ENCODE peak calls at places on chromosomes 6 and 20, in ten cellular contexts. One of them, this sample, is unnamed.

GRCh38 chr6:13725570-13725969 is 13.9 kb upstream of the RANBP9 start:
- DNase-seq in uterus: no peak
- DNase-seq in transverse colon: no peak
- DNase-seq in prostate gland: peak; percentile 81
- DNase-seq in body of pancreas: no peak
- DNase-seq in IMR-90: peak; percentile 12
- DNase-seq in stomach: peak; percentile 61
- DNase-seq in ovary: no peak
- DNase-seq in heart left ventricle: no peak
- DNase-seq in A549: no peak
- DNase-seq in this sample: no peak

GRCh38 chr6:93164781-93165180 is 254.6 kb downstream of the EPHA7 start:
- DNase-seq in prostate gland: no peak
- DNase-seq in transverse colon: no peak
- DNase-seq in stomach: no peak
- DNase-seq in A549: no peak
- DNase-seq in body of pancreas: no peak
- DNase-seq in ovary: no peak
- DNase-seq in IMR-90: no peak
- DNase-seq in heart left ventricle: no peak
- DNase-seq in uterus: no peak
- DNase-seq in this sample: no peak

GRCh38 chr20:32966382-32966781 is 37.9 kb downstream of the SUN5 start:
- DNase-seq in transverse colon: no peak
- DNase-seq in IMR-90: no peak
- DNase-seq in uterus: no peak
- DNase-seq in body of pancreas: no peak
- DNase-seq in ovary: no peak
- DNase-seq in A549: no peak
- DNase-seq in stomach: peak; percentile 18
- DNase-seq in heart left ventricle: no peak
- DNase-seq in prostate gland: no peak
- DNase-seq in this sample: peak; percentile 44

GRCh38 chr6:98842489-98843180 is 8.3 kb downstream of the POU3F2 start:
- DNase-seq in stomach: no peak
- DNase-seq in prostate gland: no peak
- DNase-seq in ovary: no peak
- DNase-seq in transverse colon: no peak
- DNase-seq in body of pancreas: no peak
- DNase-seq in heart left ventricle: no peak
- DNase-seq in uterus: no peak
- DNase-seq in A549: no peak
- DNase-seq in IMR-90: no peak
- DNase-seq in this sample: no peak

GRCh38 chr6:159217595-159218275 is 48.5 kb downstream of the FNDC1 start:
- DNase-seq in A549: peak; percentile 62
- DNase-seq in transverse colon: no peak
- DNase-seq in stomach: peak; percentile 38
- DNase-seq in prostate gland: no peak
- DNase-seq in body of pancreas: peak; percentile 49
- DNase-seq in ovary: no peak
- DNase-seq in uterus: no peak
- DNase-seq in IMR-90: peak; percentile 21
- DNase-seq in heart left ventricle: no peak
- DNase-seq in this sample: no peak

GRCh38 chr20:57807418-57808265 is 97.8 kb upstream of the PMEPA1 start:
- DNase-seq in stomach: no peak
- DNase-seq in A549: no peak
- DNase-seq in uterus: no peak
- DNase-seq in ovary: no peak
- DNase-seq in prostate gland: no peak
- DNase-seq in body of pancreas: no peak
- DNase-seq in heart left ventricle: no peak
- DNase-seq in transverse colon: no peak
- DNase-seq in IMR-90: no peak
- DNase-seq in this sample: no peak

GRCh38 chr6:155519339-155519738 is 63.7 kb upstream of the NOX3 start:
- DNase-seq in body of pancreas: no peak
- DNase-seq in transverse colon: no peak
- DNase-seq in stomach: no peak
- DNase-seq in prostate gland: no peak
- DNase-seq in ovary: no peak
- DNase-seq in heart left ventricle: no peak
- DNase-seq in A549: no peak
- DNase-seq in uterus: no peak
- DNase-seq in IMR-90: no peak
- DNase-seq in this sample: no peak

GRCh38 chr6:33147807-33148666 is 44.2 kb downstream of the COL11A2 start:
- DNase-seq in ovary: no peak
- DNase-seq in IMR-90: peak; percentile 58
- DNase-seq in stomach: no peak
- DNase-seq in heart left ventricle: no peak
- DNase-seq in uterus: no peak
- DNase-seq in A549: no peak
- DNase-seq in body of pancreas: peak; percentile 57
- DNase-seq in prostate gland: peak; percentile 27
- DNase-seq in transverse colon: no peak
- DNase-seq in this sample: no peak

GRCh38 chr6:7156666-7157278 is 49.0 kb downstream of the RREB1 start:
- DNase-seq in IMR-90: peak; percentile 75
- DNase-seq in transverse colon: no peak
- DNase-seq in prostate gland: no peak
- DNase-seq in A549: no peak
- DNase-seq in stomach: no peak
- DNase-seq in heart left ventricle: no peak
- DNase-seq in ovary: no peak
- DNase-seq in uterus: no peak
- DNase-seq in body of pancreas: no peak
- DNase-seq in this sample: no peak
- TF ChIP-seq POLR2A in IMR-90: no peak
- TF ChIP-seq POLR2A in transverse colon: no peak
- TF ChIP-seq POLR2A in prostate gland: no peak
- TF ChIP-seq POLR2A in A549: no peak
- TF ChIP-seq POLR2A in stomach: no peak
- TF ChIP-seq POLR2A in heart left ventricle: no peak
- TF ChIP-seq POLR2A in ovary: no peak
- TF ChIP-seq POLR2A in uterus: no peak
- TF ChIP-seq POLR2A in body of pancreas: no peak
- TF ChIP-seq POLR2A in this sample: no peak

GRCh38 chr6:104700371-104701185 is 159.1 kb downstream of the HACE1 start:
- DNase-seq in ovary: no peak
- DNase-seq in stomach: no peak
- DNase-seq in body of pancreas: no peak
- DNase-seq in IMR-90: no peak
- DNase-seq in prostate gland: no peak
- DNase-seq in uterus: no peak
- DNase-seq in A549: no peak
- DNase-seq in heart left ventricle: no peak
- DNase-seq in transverse colon: no peak
- DNase-seq in this sample: no peak

GRCh38 chr6:104704191-104704590 is 155.5 kb downstream of the HACE1 start:
- DNase-seq in heart left ventricle: no peak
- DNase-seq in A549: no peak
- DNase-seq in uterus: no peak
- DNase-seq in body of pancreas: no peak
- DNase-seq in IMR-90: no peak
- DNase-seq in ovary: no peak
- DNase-seq in transverse colon: no peak
- DNase-seq in stomach: no peak
- DNase-seq in prostate gland: no peak
- DNase-seq in this sample: no peak

GRCh38 chr6:104705916-104706442 is 153.7 kb downstream of the HACE1 start:
- DNase-seq in heart left ventricle: no peak
- DNase-seq in A549: no peak
- DNase-seq in body of pancreas: no peak
- DNase-seq in uterus: no peak
- DNase-seq in ovary: no peak
- DNase-seq in stomach: no peak
- DNase-seq in IMR-90: no peak
- DNase-seq in transverse colon: no peak
- DNase-seq in prostate gland: no peak
- DNase-seq in this sample: no peak

GRCh38 chr6:104702126-104702841 is 157.4 kb downstream of the HACE1 start:
- DNase-seq in A549: no peak
- DNase-seq in prostate gland: no peak
- DNase-seq in transverse colon: no peak
- DNase-seq in stomach: no peak
- DNase-seq in uterus: no peak
- DNase-seq in body of pancreas: no peak
- DNase-seq in ovary: no peak
- DNase-seq in heart left ventricle: no peak
- DNase-seq in IMR-90: no peak
- DNase-seq in this sample: no peak

DNA sequence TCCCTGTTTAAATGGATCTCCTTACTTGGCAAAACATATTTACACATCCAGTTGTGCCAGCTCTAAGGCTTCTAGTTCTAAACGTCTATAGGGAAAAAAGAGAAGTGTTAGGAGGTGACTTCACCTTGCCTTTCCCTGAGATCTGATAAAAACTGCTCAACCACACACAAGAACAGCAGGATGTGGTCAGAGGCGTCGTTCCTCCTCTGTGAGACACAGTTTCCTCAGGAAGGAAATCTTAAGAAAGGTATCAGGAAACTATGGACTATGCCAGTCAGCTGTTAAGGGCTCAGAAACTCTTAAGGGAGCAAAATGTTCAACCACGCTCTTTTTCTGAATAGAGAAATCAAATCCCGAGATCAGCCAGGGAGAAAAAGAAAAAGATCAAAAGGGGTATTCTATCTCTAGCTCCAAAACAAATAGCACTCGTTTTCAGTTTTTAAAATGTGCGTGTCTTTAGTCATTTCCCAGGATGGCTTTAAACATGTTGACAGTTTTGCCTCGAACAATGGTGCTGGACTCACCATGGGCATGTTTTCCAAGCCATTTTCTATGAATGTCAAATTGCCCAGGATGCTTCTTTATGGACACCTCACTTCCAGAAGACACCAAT is 154.5 kb downstream of the HACE1 start:
- DNase-seq in body of pancreas: peak; percentile 8
- DNase-seq in A549: no peak
- DNase-seq in uterus: no peak
- DNase-seq in transverse colon: peak; percentile 14
- DNase-seq in IMR-90: peak; percentile 64
- DNase-seq in heart left ventricle: peak; percentile 20
- DNase-seq in prostate gland: no peak
- DNase-seq in stomach: no peak
- DNase-seq in ovary: no peak
- DNase-seq in this sample: no peak
- H3K27ac ChIP-seq in body of pancreas: no peak overlapping the region
- H3K27ac ChIP-seq in A549: no peak overlapping the region
- H3K27ac ChIP-seq in uterus: peak overlapping the region; percentile 61
- H3K27ac ChIP-seq in transverse colon: no peak overlapping the region
- H3K27ac ChIP-seq in IMR-90: no peak overlapping the region
- H3K27ac ChIP-seq in heart left ventricle: peak overlapping the region; percentile 59
- H3K27ac ChIP-seq in prostate gland: no peak overlapping the region
- H3K27ac ChIP-seq in stomach: peak overlapping the region; percentile 56
- H3K27ac ChIP-seq in ovary: no peak overlapping the region
- H3K27ac ChIP-seq in this sample: no peak overlapping the region

GRCh38 chr20:37692447-37693166 is 1.2 kb upstream of the CTNNBL1 start:
- DNase-seq in uterus: no peak
- DNase-seq in prostate gland: no peak
- DNase-seq in transverse colon: no peak
- DNase-seq in A549: no peak
- DNase-seq in ovary: no peak
- DNase-seq in IMR-90: no peak
- DNase-seq in stomach: no peak
- DNase-seq in heart left ventricle: no peak
- DNase-seq in body of pancreas: no peak
- DNase-seq in this sample: no peak

GRCh38 chr20:37695684-37696342 is 2.0 kb downstream of the CTNNBL1 start:
- DNase-seq in body of pancreas: no peak
- DNase-seq in transverse colon: no peak
- DNase-seq in stomach: no peak
- DNase-seq in heart left ventricle: no peak
- DNase-seq in uterus: no peak
- DNase-seq in A549: no peak
- DNase-seq in prostate gland: no peak
- DNase-seq in ovary: no peak
- DNase-seq in IMR-90: no peak
- DNase-seq in this sample: no peak

GRCh38 chr20:37693203-37693602 is 627 bp upstream of the CTNNBL1 start:
- DNase-seq in transverse colon: no peak
- DNase-seq in stomach: no peak
- DNase-seq in heart left ventricle: no peak
- DNase-seq in IMR-90: no peak
- DNase-seq in A549: no peak
- DNase-seq in body of pancreas: no peak
- DNase-seq in prostate gland: no peak
- DNase-seq in ovary: no peak
- DNase-seq in uterus: no peak
- DNase-seq in this sample: no peak

GRCh38 chr20:37690626-37691369 is 3.0 kb upstream of the CTNNBL1 start:
- DNase-seq in IMR-90: no peak
- DNase-seq in transverse colon: no peak
- DNase-seq in ovary: no peak
- DNase-seq in A549: no peak
- DNase-seq in prostate gland: no peak
- DNase-seq in stomach: no peak
- DNase-seq in heart left ventricle: no peak
- DNase-seq in uterus: no peak
- DNase-seq in body of pancreas: no peak
- DNase-seq in this sample: no peak

DNA sequence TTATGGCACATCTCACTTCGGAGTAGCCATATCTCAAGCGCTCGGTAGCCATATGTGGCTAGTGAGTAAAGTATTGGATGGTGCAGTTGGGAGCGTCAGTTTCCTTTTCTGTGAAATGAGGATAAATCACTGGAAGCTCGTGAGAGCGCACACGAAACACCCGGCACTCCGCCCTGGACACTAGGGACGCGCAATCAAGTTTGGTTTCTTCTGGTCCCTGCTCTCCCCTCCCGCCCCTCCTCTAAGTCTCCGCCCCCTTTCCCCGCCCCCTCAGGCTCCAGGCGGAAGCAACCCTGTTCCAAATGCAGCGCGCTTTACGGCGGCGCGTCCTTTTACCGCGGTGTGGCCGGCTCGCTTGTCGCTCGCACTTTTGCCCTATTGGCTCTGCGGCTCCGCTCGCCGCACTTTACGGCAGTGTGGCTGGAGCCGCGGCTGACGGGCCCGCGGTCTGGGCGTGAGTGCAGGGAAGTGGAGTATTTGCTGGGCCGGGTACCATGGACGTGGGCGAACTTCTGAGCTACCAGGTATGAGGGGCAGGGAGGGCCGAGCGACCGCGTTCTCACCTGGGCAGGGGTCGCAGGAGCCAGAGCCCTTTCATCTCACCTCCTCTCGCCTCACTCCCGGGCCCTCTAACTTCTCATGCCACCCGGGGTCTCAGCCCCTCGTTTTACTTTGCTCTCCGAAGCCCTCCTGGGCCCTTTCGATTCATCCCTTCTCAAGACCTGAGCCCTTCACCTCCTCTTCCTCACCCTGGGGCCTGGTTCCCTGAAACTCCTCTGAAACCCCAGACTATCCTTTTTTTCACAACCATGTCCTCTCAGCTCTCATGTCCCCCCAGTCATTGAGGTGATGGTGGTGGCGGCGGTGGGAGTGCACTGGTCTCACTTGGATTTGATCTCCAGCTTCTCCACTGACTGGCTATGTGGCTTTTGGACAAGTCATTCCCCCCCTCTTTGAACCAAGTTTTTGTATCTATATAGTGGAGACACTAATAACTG is at the start of gene CTNNBL1:
- DNase-seq in A549: peak; percentile 88
- DNase-seq in uterus: peak; percentile 99
- DNase-seq in ovary: peak; percentile 98
- DNase-seq in body of pancreas: peak; percentile 99
- DNase-seq in heart left ventricle: peak; percentile 98
- DNase-seq in prostate gland: peak; percentile 96
- DNase-seq in stomach: peak; percentile 98
- DNase-seq in transverse colon: peak; percentile 98
- DNase-seq in IMR-90: peak; percentile 96
- DNase-seq in this sample: peak; percentile 94
- TF ChIP-seq POLR2A in A549: peak; percentile 75
- TF ChIP-seq POLR2A in uterus: peak; percentile 72
- TF ChIP-seq POLR2A in ovary: peak; percentile 34
- TF ChIP-seq POLR2A in body of pancreas: peak; percentile 82
- TF ChIP-seq POLR2A in heart left ventricle: peak; percentile 80
- TF ChIP-seq POLR2A in prostate gland: peak; percentile 70
- TF ChIP-seq POLR2A in stomach: no peak
- TF ChIP-seq POLR2A in transverse colon: peak; percentile 76
- TF ChIP-seq POLR2A in IMR-90: peak; percentile 36
- TF ChIP-seq POLR2A in this sample: no peak

GRCh38 chr6:131628726-131629125 is 684 bp upstream of the MED23 start:
- DNase-seq in stomach: no peak
- DNase-seq in heart left ventricle: no peak
- DNase-seq in prostate gland: no peak
- DNase-seq in body of pancreas: no peak
- DNase-seq in IMR-90: no peak
- DNase-seq in A549: no peak
- DNase-seq in uterus: no peak
- DNase-seq in transverse colon: no peak
- DNase-seq in ovary: no peak
- DNase-seq in this sample: no peak
- H3K27ac ChIP-seq in stomach: peak overlapping the region; percentile 87
- H3K27ac ChIP-seq in heart left ventricle: no peak overlapping the region
- H3K27ac ChIP-seq in prostate gland: peak overlapping the region; percentile 78
- H3K27ac ChIP-seq in body of pancreas: no peak overlapping the region
- H3K27ac ChIP-seq in IMR-90: no peak overlapping the region
- H3K27ac ChIP-seq in A549: no peak overlapping the region
- H3K27ac ChIP-seq in uterus: peak overlapping the region; percentile 82
- H3K27ac ChIP-seq in transverse colon: peak overlapping the region; percentile 87
- H3K27ac ChIP-seq in ovary: no peak overlapping the region
- H3K27ac ChIP-seq in this sample: peak overlapping the region; percentile 83